ENCODE peak calls at places on chromosomes 6 and 20, in ten cellular contexts. H, V, U, M, Z, S, G, E, Q and L are unnamed samples.

GRCh38 chr6:89643411-89643810 is 4.9 kb upstream of the LYRM2 start:
- DNase-seq in H (no peak), V (no peak), U (no peak), M (no peak), Z (no peak), S (no peak), G (no peak), E (no peak), Q (no peak), L (no peak)

GRCh38 chr6:91213229-91213901 is 626.5 kb upstream of the MAP3K7 start:
- DNase-seq in H (no peak), V (no peak), U (no peak), M (no peak), Z (no peak), S (no peak), G (no peak), E (no peak), Q (no peak), L (no peak)

GRCh38 chr6:144023216-144023615 is 15.2 kb upstream of the PLAGL1 start:
- DNase-seq in H (no peak), V (no peak), U (no peak), M (no peak), Z (no peak), S (no peak), G (no peak), E (no peak), Q (no peak), L (no peak)

GRCh38 chr6:29759457-29759856 is 36.2 kb downstream of the HLA-F start:
- DNase-seq in H (no peak), V (no peak), U (no peak), M (no peak), Z (no peak), S (no peak), G (no peak), E (no peak), Q (no peak), L (no peak)

GRCh38 chr6:5898563-5898962 is 108.2 kb downstream of the NRN1 start:
- DNase-seq in H (no peak), V (no peak), U (no peak), M (no peak), Z (no peak), S (no peak), G (no peak), E (peak; percentile 20), Q (no peak), L (no peak)

GRCh38 chr6:154507209-154507898 is 3.1 kb downstream of the CNKSR3 start:
- DNase-seq in H (no peak), V (no peak), U (no peak), M (no peak), Z (no peak), S (no peak), G (no peak), E (no peak), Q (no peak), L (no peak)

GRCh38 chr6:22445946-22446345 is 123.4 kb upstream of the HDGFL1 start:
- DNase-seq in H (no peak), V (no peak), U (no peak), M (no peak), Z (no peak), S (no peak), G (no peak), E (no peak), Q (no peak), L (no peak)

GRCh38 chr6:90222008-90222407 is 74.6 kb downstream of the BACH2 start:
- DNase-seq in H (no peak), V (no peak), U (no peak), M (no peak), Z (no peak), S (no peak), G (no peak), E (no peak), Q (no peak), L (no peak)

GRCh38 chr20:48538058-48538825 is 289.6 kb downstream of the PREX1 start:
- DNase-seq in H (no peak), V (no peak), U (no peak), M (peak; percentile 96), Z (no peak), S (no peak), G (peak; percentile 59), E (no peak), Q (peak; percentile 95), L (no peak)

GRCh38 chr6:133837801-133838349 is 51.0 kb upstream of the TCF21 start:
- DNase-seq in H (no peak), V (peak; percentile 38), U (peak; percentile 48), M (peak; percentile 44), Z (peak; percentile 60), S (no peak), G (peak; percentile 50), E (peak; percentile 49), Q (peak; percentile 63), L (peak; percentile 66)

GRCh38 chr6:113039013-113039412 is 691.9 kb downstream of the RFPL4B start:
- DNase-seq in H (no peak), V (no peak), U (no peak), M (no peak), Z (no peak), S (no peak), G (no peak), E (no peak), Q (no peak), L (no peak)
- TF ChIP-seq CTCF in H (no peak), V (no peak), U (no peak), M (no peak), Z (no peak), S (no peak), G (no peak), E (no peak), Q (no peak), L (no peak)

DNA sequence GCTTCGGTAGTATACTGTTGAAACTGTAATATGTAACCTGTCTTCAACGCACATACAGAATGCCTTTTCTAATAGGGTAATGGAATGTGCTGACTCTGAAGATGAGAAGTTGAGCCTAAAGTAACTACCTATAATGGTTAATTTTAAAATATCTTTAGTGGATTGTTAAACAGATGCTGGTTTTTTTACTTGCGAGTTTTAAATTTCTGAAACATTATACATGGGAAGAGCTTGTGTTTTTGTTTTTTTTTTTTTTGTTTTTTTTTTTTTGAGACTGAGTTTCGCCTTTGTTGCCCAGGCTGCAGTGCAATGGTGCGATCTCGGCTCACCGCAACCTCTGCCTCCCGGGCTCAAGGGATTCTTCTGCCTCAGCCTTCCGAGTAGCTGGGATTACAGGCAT is 166.9 kb downstream of the JARID2 start:
- DNase-seq in H (no peak), V (no peak), U (no peak), M (no peak), Z (no peak), S (no peak), G (no peak), E (no peak), Q (no peak), L (no peak)
- TF ChIP-seq CTCF in H (no peak), V (no peak), U (no peak), M (no peak), Z (no peak), S (no peak), G (no peak), E (no peak), Q (no peak), L (no peak)

GRCh38 chr6:34511214-34511922 is 44.8 kb downstream of the SPDEF start:
- DNase-seq in H (no peak), V (no peak), U (no peak), M (no peak), Z (no peak), S (no peak), G (no peak), E (no peak), Q (no peak), L (no peak)

GRCh38 chr6:34506718-34507117 is 40.8 kb downstream of the PACSIN1 start:
- DNase-seq in H (no peak), V (no peak), U (no peak), M (no peak), Z (no peak), S (no peak), G (no peak), E (no peak), Q (no peak), L (no peak)

GRCh38 chr6:34510299-34510698 is 44.4 kb downstream of the PACSIN1 start:
- DNase-seq in H (no peak), V (no peak), U (no peak), M (no peak), Z (no peak), S (no peak), G (no peak), E (no peak), Q (no peak), L (no peak)

GRCh38 chr6:34509782-34510181 is 43.9 kb downstream of the PACSIN1 start:
- DNase-seq in H (no peak), V (no peak), U (no peak), M (no peak), Z (no peak), S (no peak), G (no peak), E (no peak), Q (no peak), L (no peak)

DNA sequence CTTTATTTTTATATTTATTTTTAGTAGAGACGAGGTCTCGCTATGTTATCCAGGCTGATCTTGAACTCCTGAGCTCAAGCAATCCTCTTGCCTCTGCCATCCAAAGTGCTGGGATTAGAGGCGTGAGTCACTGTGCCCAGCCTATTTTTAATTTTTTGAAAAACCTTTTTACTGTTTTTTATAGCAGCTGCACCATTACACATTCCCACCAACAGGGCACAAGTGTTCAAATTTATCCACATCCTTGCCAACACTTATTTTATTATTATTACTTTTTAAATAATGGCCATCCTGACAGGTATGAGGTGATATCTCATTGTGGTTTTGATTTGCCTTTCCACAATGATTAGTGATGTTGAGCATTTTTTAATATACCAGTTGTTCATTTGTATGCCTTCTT is 42.5 kb downstream of the PACSIN1 start:
- DNase-seq in H (no peak), V (no peak), U (no peak), M (no peak), Z (no peak), S (no peak), G (no peak), E (no peak), Q (no peak), L (no peak)
- TF ChIP-seq CTCF in H (no peak), V (no peak), U (no peak), M (peak; percentile 4), Z (no peak), S (no peak), G (no peak), E (peak; percentile 20), Q (no peak), L (peak; percentile 25)

GRCh38 chr6:33490621-33491020 is 36.2 kb downstream of the ZBTB9 start:
- DNase-seq in H (no peak), V (peak; percentile 19), U (no peak), M (no peak), Z (no peak), S (no peak), G (no peak), E (no peak), Q (no peak), L (no peak)

GRCh38 chr6:33492093-33492492 is 37.7 kb downstream of the ZBTB9 start:
- DNase-seq in H (no peak), V (no peak), U (no peak), M (no peak), Z (no peak), S (no peak), G (no peak), E (no peak), Q (no peak), L (no peak)

DNA sequence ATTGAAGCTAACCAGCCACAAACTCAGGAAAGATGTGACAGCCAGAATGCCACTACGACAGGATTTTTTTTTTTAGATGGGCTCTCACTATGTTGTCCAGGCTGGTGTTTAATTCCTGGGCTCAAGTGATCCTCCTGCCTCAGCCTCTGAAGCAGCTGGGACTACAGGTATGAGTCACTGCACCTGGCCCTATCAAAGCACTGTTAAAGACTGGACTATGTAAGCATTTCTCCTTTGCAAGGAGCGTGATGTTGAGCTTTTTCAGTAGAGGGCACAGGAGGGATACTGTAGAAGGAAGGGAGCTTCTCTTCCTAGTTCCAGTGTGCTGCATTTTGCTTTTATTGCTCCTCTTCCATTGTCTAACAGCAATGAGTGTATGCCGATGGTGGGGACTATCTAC is 35.8 kb downstream of the ZBTB9 start:
- DNase-seq in H (no peak), V (no peak), U (no peak), M (no peak), Z (no peak), S (no peak), G (no peak), E (no peak), Q (peak; percentile 8), L (no peak)
- TF ChIP-seq CTCF in H (no peak), V (no peak), U (no peak), M (no peak), Z (no peak), S (no peak), G (no peak), E (no peak), Q (no peak), L (no peak)